ENCODE peak calls at places on chromosome 11, in eight cellular contexts. I, B, M, F, Z, D, U and T are unnamed samples.

GRCh38 chr11:1871531-1871930 is 18.6 kb downstream of the LSP1 start:
- DNase-seq in I (no peak), B (no peak), M (no peak), F (no peak), Z (no peak), D (no peak), U (no peak), T (no peak)

GRCh38 chr11:133064152-133064877 is 468.0 kb downstream of the OPCML start:
- DNase-seq in I (peak; percentile 74), B (peak; percentile 66), M (peak; percentile 72), F (peak; percentile 2), Z (peak; percentile 24), D (peak; percentile 27), U (peak; percentile 39), T (no peak)

GRCh38 chr11:79311461-79311860 is 129.4 kb downstream of the TENM4 start:
- DNase-seq in I (no peak), B (no peak), M (no peak), F (no peak), Z (no peak), D (no peak), U (no peak), T (no peak)

GRCh38 chr11:71459767-71460320 is 6.8 kb downstream of the NADSYN1 start:
- DNase-seq in I (no peak), B (no peak), M (no peak), F (no peak), Z (no peak), D (no peak), U (no peak), T (no peak)

GRCh38 chr11:19459240-19459639 is 218.5 kb upstream of the E2F8 start:
- DNase-seq in I (no peak), B (no peak), M (no peak), F (no peak), Z (no peak), D (no peak), U (no peak), T (no peak)

GRCh38 chr11:70381350-70381749 is 17.0 kb upstream of the CTTN start:
- DNase-seq in I (no peak), B (no peak), M (no peak), F (no peak), Z (no peak), D (no peak), U (no peak), T (no peak)

GRCh38 chr11:102630598-102631448 is 5.7 kb upstream of the MMP20 start:
- DNase-seq in I (no peak), B (no peak), M (no peak), F (no peak), Z (no peak), D (no peak), U (no peak), T (no peak)

GRCh38 chr11:70863186-70863585 is 389.2 kb downstream of the SHANK2 start:
- DNase-seq in I (no peak), B (no peak), M (no peak), F (no peak), Z (no peak), D (no peak), U (no peak), T (no peak)

GRCh38 chr11:11171854-11172253 is 181.2 kb downstream of the CSNK2A3 start:
- DNase-seq in I (no peak), B (no peak), M (no peak), F (no peak), Z (no peak), D (peak; percentile 28), U (no peak), T (no peak)

GRCh38 chr11:47891886-47892285 is 43.7 kb upstream of the NUP160 start:
- DNase-seq in I (no peak), B (no peak), M (no peak), F (no peak), Z (no peak), D (no peak), U (no peak), T (no peak)

GRCh38 chr11:612961-613300 is 2.8 kb downstream of the IRF7 start:
- DNase-seq in I (no peak), B (no peak), M (no peak), F (no peak), Z (no peak), D (no peak), U (no peak), T (no peak)

GRCh38 chr11:86660011-86660595 is 12.3 kb downstream of the ME3 start:
- DNase-seq in I (no peak), B (no peak), M (no peak), F (no peak), Z (no peak), D (no peak), U (no peak), T (no peak)

GRCh38 chr11:64852804-64853520 is 8.5 kb upstream of the CDC42BPG start:
- DNase-seq in I (no peak), B (no peak), M (no peak), F (no peak), Z (no peak), D (peak; percentile 43), U (no peak), T (no peak)

GRCh38 chr11:64849600-64850356 is 5.3 kb upstream of the CDC42BPG start:
- DNase-seq in I (no peak), B (no peak), M (no peak), F (no peak), Z (no peak), D (no peak), U (no peak), T (no peak)

GRCh38 chr11:64848779-64849599 is 4.5 kb upstream of the CDC42BPG start:
- DNase-seq in I (peak; percentile 91), B (peak; percentile 89), M (peak; percentile 82), F (no peak), Z (no peak), D (peak; percentile 42), U (no peak), T (no peak)

GRCh38 chr11:64851831-64852337 is 7.4 kb upstream of the CDC42BPG start:
- DNase-seq in I (no peak), B (no peak), M (no peak), F (no peak), Z (no peak), D (no peak), U (no peak), T (no peak)

GRCh38 chr11:64850979-64851567 is 6.6 kb upstream of the CDC42BPG start:
- DNase-seq in I (no peak), B (peak; percentile 51), M (no peak), F (no peak), Z (no peak), D (peak; percentile 64), U (no peak), T (no peak)
- TF ChIP-seq POLR2A in I (no peak), B (no peak), M (no peak), F (no peak), Z (no peak), D (no peak), U (no peak), T (no peak)

GRCh38 chr11:46296520-46297448 is 19.3 kb downstream of the CREB3L1 start:
- DNase-seq in I (peak; percentile 43), B (no peak), M (no peak), F (no peak), Z (peak; percentile 83), D (no peak), U (no peak), T (no peak)
- TF ChIP-seq POLR2A in I (no peak), B (no peak), M (no peak), F (no peak), Z (no peak), D (no peak), U (no peak), T (no peak)

GRCh38 chr11:65857500-65858353 is at the start of gene CFL1:
- DNase-seq in I (peak; percentile 99), B (peak; percentile 99), M (peak; percentile 99), F (peak; percentile 90), Z (peak; percentile 98), D (peak; percentile 99), U (peak; percentile 97), T (peak; percentile 86)

GRCh38 chr11:65858354-65859133 is 564 bp upstream of the CFL1 start:
- DNase-seq in I (no peak), B (no peak), M (no peak), F (no peak), Z (no peak), D (no peak), U (no peak), T (no peak)

GRCh38 chr11:65860278-65861164 is at the start of gene MUS81:
- DNase-seq in I (peak; percentile 98), B (peak; percentile 98), M (peak; percentile 98), F (peak; percentile 97), Z (peak; percentile 98), D (peak; percentile 99), U (peak; percentile 97), T (peak; percentile 89)

GRCh38 chr11:65859812-65860277 is 388 bp upstream of the MUS81 start:
- DNase-seq in I (no peak), B (no peak), M (no peak), F (no peak), Z (no peak), D (no peak), U (no peak), T (no peak)

GRCh38 chr11:65859134-65859811 is 960 bp upstream of the MUS81 start:
- DNase-seq in I (peak; percentile 99), B (peak; percentile 99), M (peak; percentile 97), F (peak; percentile 97), Z (peak; percentile 99), D (peak; percentile 100), U (peak; percentile 99), T (peak; percentile 94)
- TF ChIP-seq POLR2A in I (peak; percentile 62), B (peak; percentile 68), M (peak; percentile 92), F (peak; percentile 71), Z (peak; percentile 97), D (peak; percentile 98), U (peak; percentile 86), T (peak; percentile 54)

GRCh38 chr11:67507891-67508485 is at the start of gene CDK2AP2:
- DNase-seq in I (peak; percentile 100), B (peak; percentile 100), M (peak; percentile 99), F (peak; percentile 97), Z (peak; percentile 99), D (peak; percentile 100), U (peak; percentile 98), T (peak; percentile 98)

GRCh38 chr11:67510023-67510345 is 2.0 kb upstream of the CDK2AP2 start:
- DNase-seq in I (no peak), B (no peak), M (no peak), F (no peak), Z (no peak), D (no peak), U (no peak), T (no peak)

GRCh38 chr11:67506426-67507032 is 1.4 kb upstream of the PITPNM1 start:
- DNase-seq in I (peak; percentile 33), B (peak; percentile 43), M (no peak), F (no peak), Z (no peak), D (peak; percentile 11), U (no peak), T (no peak)

GRCh38 chr11:67507242-67507890 is 596 bp downstream of the CDK2AP2 start:
- DNase-seq in I (peak; percentile 85), B (peak; percentile 82), M (no peak), F (peak; percentile 54), Z (no peak), D (no peak), U (peak; percentile 69), T (no peak)

DNA sequence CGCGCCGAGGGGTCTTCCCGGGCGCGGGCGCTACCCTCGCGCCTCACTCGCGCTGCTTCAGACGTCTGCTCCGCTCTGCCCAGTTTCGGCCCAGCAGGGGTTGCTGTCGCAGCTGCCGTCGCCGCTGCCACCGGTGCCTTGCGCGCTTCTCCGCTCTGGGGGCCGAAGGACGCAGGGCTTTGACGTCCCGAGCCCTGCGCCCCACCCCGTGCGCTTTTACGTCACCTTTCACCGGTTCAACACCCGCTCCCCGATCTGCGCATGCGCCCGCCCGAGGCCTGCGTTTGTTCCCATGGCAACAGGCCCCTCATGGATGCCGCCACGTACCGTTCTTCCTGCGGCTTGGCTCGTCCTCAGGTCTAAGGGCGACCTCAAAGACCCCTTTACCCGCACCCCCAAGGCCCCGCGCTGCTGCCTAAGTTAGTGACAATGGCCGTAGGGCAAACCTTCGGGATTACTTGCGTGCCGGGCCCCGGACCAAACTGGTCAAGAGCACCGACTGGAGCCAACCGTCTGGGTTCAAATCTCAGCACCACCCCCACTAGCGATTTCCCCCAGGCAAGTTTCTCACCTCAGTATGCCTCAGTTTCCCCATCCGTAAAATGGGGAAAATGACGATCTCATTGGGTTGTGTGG is 642 bp upstream of the CDK2AP2 start:
- DNase-seq in I (peak; percentile 100), B (peak; percentile 99), M (peak; percentile 97), F (peak; percentile 98), Z (peak; percentile 98), D (peak; percentile 96), U (peak; percentile 96), T (peak; percentile 94)
- TF ChIP-seq POLR2A in I (no peak), B (peak; percentile 47), M (peak; percentile 25), F (peak; percentile 48), Z (peak; percentile 48), D (peak; percentile 40), U (peak; percentile 22), T (peak; percentile 73)